ENCODE peak calls at places on chromosomes 1 and 21, in ten cellular contexts. Q is stimulated activated CD4-positive, alpha-beta T cell treated with anti-CD3 and anti-CD28 coated beads, Interleukin-15, amount 100 ng/mL, for 1 hour; N is endothelial cell; G is B cell; R is LoVo; K is spleen; S is stimulated activated naive B cell treated with anti-CD40 and anti-IgM and Interleukin-4, amounts not matched to agents 10 μg/mL and 1 μg/mL and 100 μg/mL, for 72 hours; Z is KBM-7; X is Kasumi-1; I is effector memory CD8-positive, alpha-beta T cell. B is an unnamed sample.

GRCh38 chr1:67053535-67053784 is 488 bp downstream of the SLC35D1 start:
- DNase-seq in Q (peak; percentile 12), N (peak; percentile 69), G (no peak), R (peak; percentile 50), K (no peak), S (no peak), Z (no peak), X (no peak), I (peak; percentile 26), B (peak; percentile 40)

GRCh38 chr1:168455764-168456163 is 88.0 kb downstream of the XCL2 start:
- DNase-seq in Q (no peak), N (no peak), G (no peak), R (no peak), K (no peak), S (no peak), Z (no peak), X (no peak), I (no peak), B (no peak)

GRCh38 chr1:212104586-212105282 is 69.2 kb downstream of the DTL start:
- DNase-seq in Q (no peak), N (no peak), G (no peak), R (no peak), K (no peak), S (no peak), Z (no peak), X (no peak), I (no peak), B (no peak)

GRCh38 chr1:62307516-62308492 is 11.4 kb downstream of the KANK4 start:
- DNase-seq in Q (no peak), N (no peak), G (no peak), R (no peak), K (no peak), S (no peak), Z (no peak), X (no peak), I (no peak), B (peak; percentile 75)

GRCh38 chr21:30206551-30207251 is 9.2 kb downstream of the CLDN8 start:
- DNase-seq in Q (no peak), N (no peak), G (no peak), R (no peak), K (no peak), S (no peak), Z (no peak), X (no peak), I (no peak), B (no peak)

GRCh38 chr1:185971688-185972087 is 237.5 kb downstream of the HMCN1 start:
- DNase-seq in Q (no peak), N (no peak), G (no peak), R (no peak), K (no peak), S (no peak), Z (no peak), X (no peak), I (no peak), B (no peak)

GRCh38 chr21:31459457-31459856 is 115.4 kb upstream of the TIAM1 start:
- DNase-seq in Q (no peak), N (peak; percentile 26), G (no peak), R (no peak), K (no peak), S (no peak), Z (no peak), X (no peak), I (no peak), B (no peak)

GRCh38 chr1:69421286-69421685 is 146.4 kb upstream of the LRRC7 start:
- DNase-seq in Q (no peak), N (no peak), G (no peak), R (no peak), K (no peak), S (no peak), Z (no peak), X (no peak), I (no peak), B (no peak)

GRCh38 chr1:4062560-4062959 is 162.5 kb upstream of the C1orf174 start:
- DNase-seq in Q (no peak), N (no peak), G (no peak), R (no peak), K (no peak), S (no peak), Z (no peak), X (no peak), I (no peak), B (no peak)

GRCh38 chr1:60978421-60979357 is 103.7 kb upstream of the NFIA start:
- DNase-seq in Q (peak; percentile 6), N (peak; percentile 25), G (no peak), R (peak; percentile 11), K (no peak), S (peak; percentile 1), Z (peak; percentile 38), X (no peak), I (peak; percentile 24), B (peak; percentile 28)

GRCh38 chr1:10122926-10123325 is 87.4 kb upstream of the KIF1B start:
- DNase-seq in Q (no peak), N (no peak), G (no peak), R (no peak), K (no peak), S (no peak), Z (no peak), X (no peak), I (no peak), B (peak; percentile 6)

GRCh38 chr1:14914351-14914988 is 239.1 kb upstream of the TMEM51 start:
- DNase-seq in Q (no peak), N (no peak), G (no peak), R (no peak), K (no peak), S (no peak), Z (no peak), X (no peak), I (no peak), B (no peak)

GRCh38 chr1:214632091-214632490 is 29.1 kb downstream of the CENPF start:
- DNase-seq in Q (no peak), N (no peak), G (no peak), R (no peak), K (no peak), S (no peak), Z (no peak), X (no peak), I (peak; percentile 15), B (no peak)

GRCh38 chr21:32940079-32941014 is 85.4 kb upstream of the OLIG2 start:
- DNase-seq in Q (no peak), N (peak; percentile 34), G (peak; percentile 30), R (peak; percentile 67), K (no peak), S (no peak), Z (peak; percentile 63), X (peak; percentile 46), I (peak; percentile 40), B (peak; percentile 47)

GRCh38 chr1:47709302-47710074 is 271.6 kb downstream of the FOXD2 start:
- DNase-seq in Q (no peak), N (peak; percentile 42), G (peak; percentile 70), R (peak; percentile 50), K (no peak), S (no peak), Z (peak; percentile 60), X (no peak), I (no peak), B (peak; percentile 19)

GRCh38 chr1:228463559-228464455 is 23.4 kb upstream of the RNF187 start:
- DNase-seq in Q (no peak), N (peak; percentile 31), G (peak; percentile 49), R (no peak), K (peak; percentile 83), S (no peak), Z (peak; percentile 90), X (no peak), I (peak; percentile 42), B (peak; percentile 69)

GRCh38 chr1:6033986-6034749 is 11.5 kb upstream of the KCNAB2 start:
- DNase-seq in Q (peak; percentile 20), N (peak; percentile 82), G (no peak), R (no peak), K (peak; percentile 86), S (peak; percentile 16), Z (peak; percentile 17), X (no peak), I (peak; percentile 14), B (peak; percentile 67)

GRCh38 chr1:24967962-24968361 is 37.9 kb upstream of the RUNX3 start:
- DNase-seq in Q (no peak), N (no peak), G (no peak), R (no peak), K (no peak), S (no peak), Z (no peak), X (no peak), I (no peak), B (no peak)

GRCh38 chr1:56506314-56506743 is 73.0 kb downstream of the PLPP3 start:
- DNase-seq in Q (no peak), N (peak; percentile 33), G (no peak), R (no peak), K (peak; percentile 79), S (no peak), Z (peak; percentile 88), X (peak; percentile 94), I (no peak), B (peak; percentile 42)

GRCh38 chr1:68327414-68327813 is 95.1 kb upstream of the WLS start:
- DNase-seq in Q (no peak), N (no peak), G (no peak), R (no peak), K (no peak), S (no peak), Z (no peak), X (no peak), I (no peak), B (no peak)

GRCh38 chr1:234724517-234725176 is 114.7 kb upstream of the IRF2BP2 start:
- DNase-seq in Q (no peak), N (peak; percentile 32), G (no peak), R (peak; percentile 35), K (peak; percentile 82), S (no peak), Z (no peak), X (no peak), I (peak; percentile 14), B (peak; percentile 78)

GRCh38 chr1:65399003-65399402 is 21.5 kb upstream of the LEPR start:
- DNase-seq in Q (no peak), N (no peak), G (no peak), R (no peak), K (no peak), S (no peak), Z (no peak), X (no peak), I (no peak), B (no peak)

GRCh38 chr1:187264995-187265602 is 436.4 kb downstream of the PLA2G4A start:
- DNase-seq in Q (no peak), N (peak; percentile 42), G (no peak), R (peak; percentile 22), K (no peak), S (no peak), Z (peak; percentile 39), X (peak; percentile 87), I (no peak), B (peak; percentile 69)

GRCh38 chr1:97943354-97943753 is 22.5 kb upstream of the DPYD start:
- DNase-seq in Q (no peak), N (no peak), G (no peak), R (no peak), K (no peak), S (no peak), Z (no peak), X (no peak), I (no peak), B (peak; percentile 52)

GRCh38 chr1:17511188-17511587 is 28.3 kb upstream of the ARHGEF10L start:
- DNase-seq in Q (no peak), N (no peak), G (no peak), R (no peak), K (no peak), S (no peak), Z (no peak), X (no peak), I (no peak), B (no peak)

GRCh38 chr1:87922885-87923284 is 594.2 kb downstream of the LMO4 start:
- DNase-seq in Q (no peak), N (no peak), G (no peak), R (no peak), K (no peak), S (no peak), Z (no peak), X (no peak), I (no peak), B (no peak)

GRCh38 chr1:225911207-225912130 is 12.6 kb downstream of the PYCR2 start:
- DNase-seq in Q (peak; percentile 68), N (peak; percentile 82), G (peak; percentile 83), R (peak; percentile 49), K (peak; percentile 92), S (peak; percentile 39), Z (no peak), X (peak; percentile 55), I (peak; percentile 77), B (peak; percentile 81)

GRCh38 chr1:191579019-191579418 is 579.2 kb upstream of the RGS18 start:
- DNase-seq in Q (no peak), N (no peak), G (no peak), R (no peak), K (no peak), S (no peak), Z (no peak), X (no peak), I (no peak), B (no peak)